ENCODE peak calls at places on chromosome 5, in four cellular contexts. One of them, this sample, is unnamed.

GRCh38 chr5:161078793-161079192 is 226.8 kb upstream of the ATP10B start:
- DNase-seq in activated CD8-positive, alpha-beta memory T cell treated with anti-CD3 and anti-CD28 coated beads, Interleukin-2, amount 50 U/mL, for 48 hours: no peak
- DNase-seq in SK-N-SH: no peak
- DNase-seq in choroid plexus epithelial cell: no peak
- DNase-seq in this sample: no peak

GRCh38 chr5:558871-559503 is 34.7 kb upstream of the SLC9A3 start:
- DNase-seq in choroid plexus epithelial cell: no peak
- DNase-seq in activated CD8-positive, alpha-beta memory T cell treated with anti-CD3 and anti-CD28 coated beads, Interleukin-2, amount 50 U/mL, for 48 hours: peak
- DNase-seq in SK-N-SH: no peak
- DNase-seq in this sample: peak

GRCh38 chr5:149946118-149946517 is 1.5 kb upstream of the PDE6A start:
- DNase-seq in choroid plexus epithelial cell: no peak
- DNase-seq in SK-N-SH: no peak
- DNase-seq in activated CD8-positive, alpha-beta memory T cell treated with anti-CD3 and anti-CD28 coated beads, Interleukin-2, amount 50 U/mL, for 48 hours: no peak
- DNase-seq in this sample: no peak

GRCh38 chr5:5221731-5222130 is 81.6 kb downstream of the ADAMTS16 start:
- DNase-seq in activated CD8-positive, alpha-beta memory T cell treated with anti-CD3 and anti-CD28 coated beads, Interleukin-2, amount 50 U/mL, for 48 hours: no peak
- DNase-seq in SK-N-SH: no peak
- DNase-seq in choroid plexus epithelial cell: peak
- DNase-seq in this sample: no peak

GRCh38 chr5:179720222-179720621 is 12.4 kb upstream of the MAML1 start:
- DNase-seq in activated CD8-positive, alpha-beta memory T cell treated with anti-CD3 and anti-CD28 coated beads, Interleukin-2, amount 50 U/mL, for 48 hours: no peak
- DNase-seq in choroid plexus epithelial cell: no peak
- DNase-seq in SK-N-SH: no peak
- DNase-seq in this sample: no peak

GRCh38 chr5:13081116-13081515 is 863.4 kb downstream of the DNAH5 start:
- DNase-seq in choroid plexus epithelial cell: no peak
- DNase-seq in activated CD8-positive, alpha-beta memory T cell treated with anti-CD3 and anti-CD28 coated beads, Interleukin-2, amount 50 U/mL, for 48 hours: no peak
- DNase-seq in SK-N-SH: no peak
- DNase-seq in this sample: no peak

GRCh38 chr5:108481355-108481931 is 99.5 kb upstream of the FBXL17 start:
- DNase-seq in activated CD8-positive, alpha-beta memory T cell treated with anti-CD3 and anti-CD28 coated beads, Interleukin-2, amount 50 U/mL, for 48 hours: no peak
- DNase-seq in choroid plexus epithelial cell: peak
- DNase-seq in SK-N-SH: peak
- DNase-seq in this sample: peak

GRCh38 chr5:168734657-168735344 is 155.6 kb upstream of the PANK3 start:
- DNase-seq in SK-N-SH: no peak
- DNase-seq in activated CD8-positive, alpha-beta memory T cell treated with anti-CD3 and anti-CD28 coated beads, Interleukin-2, amount 50 U/mL, for 48 hours: no peak
- DNase-seq in choroid plexus epithelial cell: peak
- DNase-seq in this sample: no peak

GRCh38 chr5:53478411-53479044 is 1.9 kb upstream of the FST start:
- DNase-seq in activated CD8-positive, alpha-beta memory T cell treated with anti-CD3 and anti-CD28 coated beads, Interleukin-2, amount 50 U/mL, for 48 hours: peak
- DNase-seq in SK-N-SH: peak
- DNase-seq in choroid plexus epithelial cell: peak
- DNase-seq in this sample: peak

GRCh38 chr5:41246376-41246775 is 33.0 kb upstream of the C6 start:
- DNase-seq in choroid plexus epithelial cell: peak
- DNase-seq in activated CD8-positive, alpha-beta memory T cell treated with anti-CD3 and anti-CD28 coated beads, Interleukin-2, amount 50 U/mL, for 48 hours: no peak
- DNase-seq in SK-N-SH: no peak
- DNase-seq in this sample: no peak

GRCh38 chr5:78591227-78591626 is 57.3 kb downstream of the LHFPL2 start:
- DNase-seq in SK-N-SH: no peak
- DNase-seq in activated CD8-positive, alpha-beta memory T cell treated with anti-CD3 and anti-CD28 coated beads, Interleukin-2, amount 50 U/mL, for 48 hours: no peak
- DNase-seq in choroid plexus epithelial cell: peak
- DNase-seq in this sample: no peak

GRCh38 chr5:171428168-171428658 is 8.8 kb downstream of the FGF18 start:
- DNase-seq in choroid plexus epithelial cell: no peak
- DNase-seq in SK-N-SH: no peak
- DNase-seq in activated CD8-positive, alpha-beta memory T cell treated with anti-CD3 and anti-CD28 coated beads, Interleukin-2, amount 50 U/mL, for 48 hours: no peak
- DNase-seq in this sample: peak

GRCh38 chr5:135193213-135194125 is 159.4 kb upstream of the PITX1 start:
- DNase-seq in choroid plexus epithelial cell: peak
- DNase-seq in SK-N-SH: no peak
- DNase-seq in activated CD8-positive, alpha-beta memory T cell treated with anti-CD3 and anti-CD28 coated beads, Interleukin-2, amount 50 U/mL, for 48 hours: no peak
- DNase-seq in this sample: no peak

GRCh38 chr5:11234501-11234911 is 473.5 kb upstream of the DAP start:
- DNase-seq in SK-N-SH: no peak
- DNase-seq in activated CD8-positive, alpha-beta memory T cell treated with anti-CD3 and anti-CD28 coated beads, Interleukin-2, amount 50 U/mL, for 48 hours: no peak
- DNase-seq in choroid plexus epithelial cell: no peak
- DNase-seq in this sample: no peak

GRCh38 chr5:72397836-72398235 is 77.7 kb downstream of the PTCD2 start:
- DNase-seq in SK-N-SH: no peak
- DNase-seq in activated CD8-positive, alpha-beta memory T cell treated with anti-CD3 and anti-CD28 coated beads, Interleukin-2, amount 50 U/mL, for 48 hours: no peak
- DNase-seq in choroid plexus epithelial cell: no peak
- DNase-seq in this sample: no peak

GRCh38 chr5:87572092-87572491 is 159.4 kb upstream of the CCNH start:
- DNase-seq in choroid plexus epithelial cell: no peak
- DNase-seq in SK-N-SH: peak
- DNase-seq in activated CD8-positive, alpha-beta memory T cell treated with anti-CD3 and anti-CD28 coated beads, Interleukin-2, amount 50 U/mL, for 48 hours: no peak
- DNase-seq in this sample: no peak

GRCh38 chr5:30607301-30607700 is 586.2 kb upstream of the CDH6 start:
- DNase-seq in activated CD8-positive, alpha-beta memory T cell treated with anti-CD3 and anti-CD28 coated beads, Interleukin-2, amount 50 U/mL, for 48 hours: no peak
- DNase-seq in SK-N-SH: no peak
- DNase-seq in choroid plexus epithelial cell: peak
- DNase-seq in this sample: no peak

GRCh38 chr5:43553381-43553780 is 3.5 kb downstream of the PAIP1 start:
- DNase-seq in SK-N-SH: no peak
- DNase-seq in choroid plexus epithelial cell: peak
- DNase-seq in activated CD8-positive, alpha-beta memory T cell treated with anti-CD3 and anti-CD28 coated beads, Interleukin-2, amount 50 U/mL, for 48 hours: no peak
- DNase-seq in this sample: no peak

GRCh38 chr5:139061856-139062255 is 136.3 kb downstream of the SIL1 start:
- DNase-seq in choroid plexus epithelial cell: peak
- DNase-seq in SK-N-SH: no peak
- DNase-seq in activated CD8-positive, alpha-beta memory T cell treated with anti-CD3 and anti-CD28 coated beads, Interleukin-2, amount 50 U/mL, for 48 hours: no peak
- DNase-seq in this sample: peak

GRCh38 chr5:127870914-127871313 is 167.7 kb downstream of the CCDC192 start:
- DNase-seq in SK-N-SH: no peak
- DNase-seq in activated CD8-positive, alpha-beta memory T cell treated with anti-CD3 and anti-CD28 coated beads, Interleukin-2, amount 50 U/mL, for 48 hours: no peak
- DNase-seq in choroid plexus epithelial cell: peak
- DNase-seq in this sample: no peak

GRCh38 chr5:146662229-146662628 is 146.2 kb upstream of the GPR151 start:
- DNase-seq in choroid plexus epithelial cell: peak
- DNase-seq in activated CD8-positive, alpha-beta memory T cell treated with anti-CD3 and anti-CD28 coated beads, Interleukin-2, amount 50 U/mL, for 48 hours: no peak
- DNase-seq in SK-N-SH: no peak
- DNase-seq in this sample: no peak

GRCh38 chr5:57221049-57221568 is 47.2 kb downstream of the GPBP1 start:
- DNase-seq in activated CD8-positive, alpha-beta memory T cell treated with anti-CD3 and anti-CD28 coated beads, Interleukin-2, amount 50 U/mL, for 48 hours: no peak
- DNase-seq in SK-N-SH: peak
- DNase-seq in choroid plexus epithelial cell: peak
- DNase-seq in this sample: peak

GRCh38 chr5:15014809-15015208 is 143.2 kb upstream of the ANKH start:
- DNase-seq in choroid plexus epithelial cell: peak
- DNase-seq in activated CD8-positive, alpha-beta memory T cell treated with anti-CD3 and anti-CD28 coated beads, Interleukin-2, amount 50 U/mL, for 48 hours: no peak
- DNase-seq in SK-N-SH: no peak
- DNase-seq in this sample: no peak

GRCh38 chr5:44002381-44002901 is 386.8 kb downstream of the FGF10 start:
- DNase-seq in choroid plexus epithelial cell: no peak
- DNase-seq in activated CD8-positive, alpha-beta memory T cell treated with anti-CD3 and anti-CD28 coated beads, Interleukin-2, amount 50 U/mL, for 48 hours: no peak
- DNase-seq in SK-N-SH: no peak
- DNase-seq in this sample: no peak

GRCh38 chr5:177450672-177451424 is 4.2 kb downstream of the PRR7 start:
- DNase-seq in activated CD8-positive, alpha-beta memory T cell treated with anti-CD3 and anti-CD28 coated beads, Interleukin-2, amount 50 U/mL, for 48 hours: no peak
- DNase-seq in SK-N-SH: no peak
- DNase-seq in choroid plexus epithelial cell: no peak
- DNase-seq in this sample: no peak

GRCh38 chr5:93184041-93184440 is 397.0 kb downstream of the NR2F1-AS1 start:
- DNase-seq in SK-N-SH: no peak
- DNase-seq in choroid plexus epithelial cell: no peak
- DNase-seq in activated CD8-positive, alpha-beta memory T cell treated with anti-CD3 and anti-CD28 coated beads, Interleukin-2, amount 50 U/mL, for 48 hours: no peak
- DNase-seq in this sample: no peak

GRCh38 chr5:136033244-136033643 is 4.5 kb downstream of the TGFBI start:
- DNase-seq in activated CD8-positive, alpha-beta memory T cell treated with anti-CD3 and anti-CD28 coated beads, Interleukin-2, amount 50 U/mL, for 48 hours: no peak
- DNase-seq in choroid plexus epithelial cell: no peak
- DNase-seq in SK-N-SH: no peak
- DNase-seq in this sample: no peak

GRCh38 chr5:145818604-145819003 is 16.5 kb downstream of the PRELID2 start:
- DNase-seq in activated CD8-positive, alpha-beta memory T cell treated with anti-CD3 and anti-CD28 coated beads, Interleukin-2, amount 50 U/mL, for 48 hours: no peak
- DNase-seq in choroid plexus epithelial cell: no peak
- DNase-seq in SK-N-SH: no peak
- DNase-seq in this sample: no peak

GRCh38 chr5:145946112-145946861 is 9.9 kb downstream of the SH3RF2 start:
- DNase-seq in SK-N-SH: peak
- DNase-seq in choroid plexus epithelial cell: peak
- DNase-seq in activated CD8-positive, alpha-beta memory T cell treated with anti-CD3 and anti-CD28 coated beads, Interleukin-2, amount 50 U/mL, for 48 hours: no peak
- DNase-seq in this sample: no peak

GRCh38 chr5:95808686-95809413 is 13.7 kb downstream of the GLRX start:
- DNase-seq in activated CD8-positive, alpha-beta memory T cell treated with anti-CD3 and anti-CD28 coated beads, Interleukin-2, amount 50 U/mL, for 48 hours: peak
- DNase-seq in SK-N-SH: no peak
- DNase-seq in choroid plexus epithelial cell: peak
- DNase-seq in this sample: no peak

GRCh38 chr5:147611483-147611882 is 101.6 kb upstream of the DPYSL3 start:
- DNase-seq in choroid plexus epithelial cell: no peak
- DNase-seq in activated CD8-positive, alpha-beta memory T cell treated with anti-CD3 and anti-CD28 coated beads, Interleukin-2, amount 50 U/mL, for 48 hours: no peak
- DNase-seq in SK-N-SH: no peak
- DNase-seq in this sample: peak